ENCODE peak calls at places on chromosomes 1 and 21, in ten cellular contexts. One of them, this sample, is unnamed.
A peak's percentile ranks its signal among the peaks of the same experiment; 100 is the strongest.

GRCh38 chr1:7650801-7651200 is 120.3 kb upstream of the VAMP3 start:
- DNase-seq in activated gamma-delta T cell treated with Interleukin-2 at 50 U/mL for 16 hours: no peak
- DNase-seq in Right ventricle myocardium superior: no peak
- DNase-seq in bronchial epithelial cell: no peak
- DNase-seq in GM19239: no peak
- DNase-seq in central memory CD8-positive, alpha-beta T cell: no peak
- DNase-seq in aorta: no peak
- DNase-seq in NCI-H460: no peak
- DNase-seq in fibroblast of lung: no peak
- DNase-seq in neural progenitor cell: peak; percentile 55
- DNase-seq in this sample: no peak

GRCh38 chr1:206982216-206982615 is 12.0 kb upstream of the FCAMR start:
- DNase-seq in activated gamma-delta T cell treated with Interleukin-2 at 50 U/mL for 16 hours: peak; percentile 52
- DNase-seq in Right ventricle myocardium superior: peak; percentile 57
- DNase-seq in bronchial epithelial cell: no peak
- DNase-seq in GM19239: peak; percentile 49
- DNase-seq in central memory CD8-positive, alpha-beta T cell: peak; percentile 42
- DNase-seq in aorta: no peak
- DNase-seq in NCI-H460: peak; percentile 58
- DNase-seq in fibroblast of lung: peak; percentile 13
- DNase-seq in neural progenitor cell: peak; percentile 73
- DNase-seq in this sample: peak; percentile 75

GRCh38 chr1:119918301-119918700 is 22.0 kb upstream of the ADAM30 start:
- DNase-seq in activated gamma-delta T cell treated with Interleukin-2 at 50 U/mL for 16 hours: no peak
- DNase-seq in Right ventricle myocardium superior: no peak
- DNase-seq in bronchial epithelial cell: no peak
- DNase-seq in GM19239: no peak
- DNase-seq in central memory CD8-positive, alpha-beta T cell: no peak
- DNase-seq in aorta: no peak
- DNase-seq in NCI-H460: no peak
- DNase-seq in fibroblast of lung: no peak
- DNase-seq in neural progenitor cell: no peak
- DNase-seq in this sample: no peak

GRCh38 chr1:225573216-225573615 is 79.7 kb downstream of the ENAH start:
- DNase-seq in activated gamma-delta T cell treated with Interleukin-2 at 50 U/mL for 16 hours: no peak
- DNase-seq in Right ventricle myocardium superior: no peak
- DNase-seq in bronchial epithelial cell: no peak
- DNase-seq in GM19239: no peak
- DNase-seq in central memory CD8-positive, alpha-beta T cell: no peak
- DNase-seq in aorta: no peak
- DNase-seq in NCI-H460: no peak
- DNase-seq in fibroblast of lung: peak; percentile 57
- DNase-seq in neural progenitor cell: no peak
- DNase-seq in this sample: no peak

GRCh38 chr1:197604327-197604726 is 171.0 kb downstream of the DENND1B start:
- DNase-seq in activated gamma-delta T cell treated with Interleukin-2 at 50 U/mL for 16 hours: no peak
- DNase-seq in Right ventricle myocardium superior: no peak
- DNase-seq in bronchial epithelial cell: no peak
- DNase-seq in GM19239: no peak
- DNase-seq in central memory CD8-positive, alpha-beta T cell: no peak
- DNase-seq in aorta: no peak
- DNase-seq in NCI-H460: no peak
- DNase-seq in fibroblast of lung: no peak
- DNase-seq in neural progenitor cell: no peak
- DNase-seq in this sample: no peak

GRCh38 chr21:18251065-18251464 is 6.4 kb downstream of the CHODL start:
- DNase-seq in activated gamma-delta T cell treated with Interleukin-2 at 50 U/mL for 16 hours: no peak
- DNase-seq in Right ventricle myocardium superior: no peak
- DNase-seq in bronchial epithelial cell: no peak
- DNase-seq in GM19239: no peak
- DNase-seq in central memory CD8-positive, alpha-beta T cell: no peak
- DNase-seq in aorta: no peak
- DNase-seq in NCI-H460: no peak
- DNase-seq in fibroblast of lung: no peak
- DNase-seq in neural progenitor cell: no peak
- DNase-seq in this sample: no peak

GRCh38 chr21:45631540-45631939 is 12.0 kb upstream of the PCBP3 start:
- DNase-seq in activated gamma-delta T cell treated with Interleukin-2 at 50 U/mL for 16 hours: no peak
- DNase-seq in Right ventricle myocardium superior: no peak
- DNase-seq in bronchial epithelial cell: no peak
- DNase-seq in GM19239: no peak
- DNase-seq in central memory CD8-positive, alpha-beta T cell: no peak
- DNase-seq in aorta: no peak
- DNase-seq in NCI-H460: no peak
- DNase-seq in fibroblast of lung: no peak
- DNase-seq in neural progenitor cell: no peak
- DNase-seq in this sample: no peak

GRCh38 chr1:31381394-31382287 is 8.8 kb upstream of the FABP3 start:
- DNase-seq in activated gamma-delta T cell treated with Interleukin-2 at 50 U/mL for 16 hours: no peak
- DNase-seq in Right ventricle myocardium superior: peak; percentile 76
- DNase-seq in bronchial epithelial cell: no peak
- DNase-seq in GM19239: no peak
- DNase-seq in central memory CD8-positive, alpha-beta T cell: no peak
- DNase-seq in aorta: no peak
- DNase-seq in NCI-H460: no peak
- DNase-seq in fibroblast of lung: no peak
- DNase-seq in neural progenitor cell: no peak
- DNase-seq in this sample: no peak